ENCODE peak calls at places on chromosome 12, in eight cellular contexts. One of them, this sample, is unnamed.

GRCh38 chr12:132804426-132804861 is 24.2 kb downstream of the GOLGA3 start:
- DNase-seq in NB4: no peak
- DNase-seq in fibroblast of lung: no peak
- DNase-seq in uterus: no peak
- DNase-seq in adrenal gland: no peak
- DNase-seq in CD4-positive, alpha-beta T cell: no peak
- DNase-seq in A673: no peak
- DNase-seq in fibroblast of mammary gland: peak
- DNase-seq in this sample: no peak

GRCh38 chr12:127711108-127711507 is 555.9 kb upstream of the TMEM132C start:
- DNase-seq in fibroblast of lung: no peak
- DNase-seq in adrenal gland: no peak
- DNase-seq in A673: no peak
- DNase-seq in NB4: peak
- DNase-seq in fibroblast of mammary gland: no peak
- DNase-seq in CD4-positive, alpha-beta T cell: no peak
- DNase-seq in uterus: no peak
- DNase-seq in this sample: no peak

GRCh38 chr12:113298472-113298817 is 36.5 kb downstream of the SLC8B1 start:
- DNase-seq in fibroblast of lung: no peak
- DNase-seq in NB4: no peak
- DNase-seq in adrenal gland: no peak
- DNase-seq in CD4-positive, alpha-beta T cell: no peak
- DNase-seq in A673: no peak
- DNase-seq in uterus: no peak
- DNase-seq in fibroblast of mammary gland: no peak
- DNase-seq in this sample: no peak

GRCh38 chr12:107436376-107436775 is 249.2 kb upstream of the PWP1 start:
- DNase-seq in fibroblast of mammary gland: peak
- DNase-seq in uterus: no peak
- DNase-seq in NB4: no peak
- DNase-seq in fibroblast of lung: peak
- DNase-seq in A673: no peak
- DNase-seq in CD4-positive, alpha-beta T cell: no peak
- DNase-seq in adrenal gland: no peak
- DNase-seq in this sample: peak

GRCh38 chr12:120534203-120534702 is at the start of gene RNF10:
- DNase-seq in uterus: peak
- DNase-seq in NB4: peak
- DNase-seq in fibroblast of mammary gland: peak
- DNase-seq in A673: peak
- DNase-seq in CD4-positive, alpha-beta T cell: peak
- DNase-seq in adrenal gland: peak
- DNase-seq in fibroblast of lung: peak
- DNase-seq in this sample: peak

GRCh38 chr12:28161697-28162096 is 28.6 kb upstream of the CCDC91 start:
- DNase-seq in A673: no peak
- DNase-seq in fibroblast of mammary gland: no peak
- DNase-seq in uterus: no peak
- DNase-seq in CD4-positive, alpha-beta T cell: no peak
- DNase-seq in adrenal gland: no peak
- DNase-seq in NB4: no peak
- DNase-seq in fibroblast of lung: no peak
- DNase-seq in this sample: no peak

GRCh38 chr12:103538397-103538796 is 42.6 kb upstream of the C12orf42 start:
- DNase-seq in A673: no peak
- DNase-seq in uterus: no peak
- DNase-seq in adrenal gland: no peak
- DNase-seq in CD4-positive, alpha-beta T cell: no peak
- DNase-seq in fibroblast of mammary gland: peak
- DNase-seq in NB4: no peak
- DNase-seq in fibroblast of lung: no peak
- DNase-seq in this sample: no peak

GRCh38 chr12:29569392-29569791 is 71.9 kb upstream of the OVCH1 start:
- DNase-seq in A673: no peak
- DNase-seq in adrenal gland: no peak
- DNase-seq in fibroblast of mammary gland: no peak
- DNase-seq in CD4-positive, alpha-beta T cell: no peak
- DNase-seq in uterus: no peak
- DNase-seq in fibroblast of lung: peak
- DNase-seq in NB4: no peak
- DNase-seq in this sample: no peak

GRCh38 chr12:9634177-9634803 is 26.6 kb upstream of the KLRB1 start:
- DNase-seq in NB4: peak
- DNase-seq in A673: peak
- DNase-seq in fibroblast of mammary gland: peak
- DNase-seq in uterus: no peak
- DNase-seq in fibroblast of lung: peak
- DNase-seq in adrenal gland: peak
- DNase-seq in CD4-positive, alpha-beta T cell: peak
- DNase-seq in this sample: peak

GRCh38 chr12:95351745-95352144 is 122.2 kb upstream of the METAP2 start:
- DNase-seq in fibroblast of lung: no peak
- DNase-seq in adrenal gland: no peak
- DNase-seq in NB4: no peak
- DNase-seq in CD4-positive, alpha-beta T cell: no peak
- DNase-seq in A673: no peak
- DNase-seq in fibroblast of mammary gland: peak
- DNase-seq in uterus: no peak
- DNase-seq in this sample: peak

GRCh38 chr12:34350092-34351041 is 328.1 kb downstream of the ALG10 start:
- DNase-seq in uterus: no peak
- DNase-seq in fibroblast of mammary gland: no peak
- DNase-seq in fibroblast of lung: no peak
- DNase-seq in A673: no peak
- DNase-seq in CD4-positive, alpha-beta T cell: no peak
- DNase-seq in adrenal gland: no peak
- DNase-seq in NB4: no peak
- DNase-seq in this sample: no peak

GRCh38 chr12:33514893-33515292 is 75.3 kb upstream of the SYT10 start:
- DNase-seq in CD4-positive, alpha-beta T cell: no peak
- DNase-seq in fibroblast of lung: no peak
- DNase-seq in fibroblast of mammary gland: no peak
- DNase-seq in A673: no peak
- DNase-seq in adrenal gland: no peak
- DNase-seq in NB4: peak
- DNase-seq in uterus: no peak
- DNase-seq in this sample: no peak

GRCh38 chr12:80937391-80938238 is at the start of gene LIN7A:
- DNase-seq in fibroblast of lung: peak
- DNase-seq in fibroblast of mammary gland: peak
- DNase-seq in uterus: peak
- DNase-seq in adrenal gland: peak
- DNase-seq in NB4: peak
- DNase-seq in CD4-positive, alpha-beta T cell: no peak
- DNase-seq in A673: peak
- DNase-seq in this sample: peak

GRCh38 chr12:112121780-112122565 is 3.4 kb upstream of the TRAFD1 start:
- DNase-seq in CD4-positive, alpha-beta T cell: no peak
- DNase-seq in fibroblast of lung: peak
- DNase-seq in A673: peak
- DNase-seq in NB4: no peak
- DNase-seq in fibroblast of mammary gland: peak
- DNase-seq in adrenal gland: peak
- DNase-seq in uterus: peak
- DNase-seq in this sample: peak

GRCh38 chr12:89567691-89568239 is 41.9 kb upstream of the POC1B start:
- DNase-seq in fibroblast of lung: no peak
- DNase-seq in CD4-positive, alpha-beta T cell: no peak
- DNase-seq in A673: no peak
- DNase-seq in uterus: no peak
- DNase-seq in adrenal gland: no peak
- DNase-seq in fibroblast of mammary gland: no peak
- DNase-seq in NB4: no peak
- DNase-seq in this sample: no peak

GRCh38 chr12:20624718-20625117 is 70.4 kb upstream of the SLCO1C1 start:
- DNase-seq in CD4-positive, alpha-beta T cell: no peak
- DNase-seq in A673: peak
- DNase-seq in fibroblast of lung: peak
- DNase-seq in fibroblast of mammary gland: peak
- DNase-seq in NB4: no peak
- DNase-seq in uterus: no peak
- DNase-seq in adrenal gland: no peak
- DNase-seq in this sample: peak

GRCh38 chr12:46916796-46917419 is 91.1 kb upstream of the SLC38A4 start:
- DNase-seq in NB4: no peak
- DNase-seq in fibroblast of mammary gland: peak
- DNase-seq in A673: no peak
- DNase-seq in fibroblast of lung: peak
- DNase-seq in adrenal gland: no peak
- DNase-seq in uterus: no peak
- DNase-seq in CD4-positive, alpha-beta T cell: no peak
- DNase-seq in this sample: no peak
- TF ChIP-seq CTCF in NB4: no peak
- TF ChIP-seq CTCF in fibroblast of mammary gland: no peak
- TF ChIP-seq CTCF in A673: no peak
- TF ChIP-seq CTCF in fibroblast of lung: no peak
- TF ChIP-seq CTCF in adrenal gland: no peak
- TF ChIP-seq CTCF in uterus: no peak
- TF ChIP-seq CTCF in CD4-positive, alpha-beta T cell: no peak
- TF ChIP-seq CTCF in this sample: no peak

GRCh38 chr12:63098851-63099250 is 52.1 kb downstream of the AVPR1A start:
- DNase-seq in uterus: no peak
- DNase-seq in CD4-positive, alpha-beta T cell: no peak
- DNase-seq in adrenal gland: no peak
- DNase-seq in fibroblast of mammary gland: no peak
- DNase-seq in NB4: peak
- DNase-seq in fibroblast of lung: no peak
- DNase-seq in A673: no peak
- DNase-seq in this sample: no peak
- TF ChIP-seq CTCF in uterus: no peak
- TF ChIP-seq CTCF in CD4-positive, alpha-beta T cell: no peak
- TF ChIP-seq CTCF in adrenal gland: no peak
- TF ChIP-seq CTCF in fibroblast of mammary gland: no peak
- TF ChIP-seq CTCF in NB4: peak
- TF ChIP-seq CTCF in fibroblast of lung: no peak
- TF ChIP-seq CTCF in A673: peak
- TF ChIP-seq CTCF in this sample: no peak

GRCh38 chr12:11896530-11896929 is 174.2 kb upstream of the BCL2L14 start:
- DNase-seq in fibroblast of lung: no peak
- DNase-seq in uterus: no peak
- DNase-seq in adrenal gland: no peak
- DNase-seq in NB4: no peak
- DNase-seq in fibroblast of mammary gland: no peak
- DNase-seq in A673: no peak
- DNase-seq in CD4-positive, alpha-beta T cell: no peak
- DNase-seq in this sample: no peak

GRCh38 chr12:11893998-11894397 is 176.7 kb upstream of the BCL2L14 start:
- DNase-seq in A673: no peak
- DNase-seq in uterus: no peak
- DNase-seq in fibroblast of mammary gland: no peak
- DNase-seq in adrenal gland: no peak
- DNase-seq in NB4: no peak
- DNase-seq in fibroblast of lung: no peak
- DNase-seq in CD4-positive, alpha-beta T cell: no peak
- DNase-seq in this sample: no peak

GRCh38 chr12:11894890-11895289 is 175.8 kb upstream of the BCL2L14 start:
- DNase-seq in NB4: no peak
- DNase-seq in fibroblast of lung: no peak
- DNase-seq in adrenal gland: no peak
- DNase-seq in CD4-positive, alpha-beta T cell: no peak
- DNase-seq in A673: no peak
- DNase-seq in uterus: no peak
- DNase-seq in fibroblast of mammary gland: no peak
- DNase-seq in this sample: no peak

GRCh38 chr12:11897923-11898322 is 172.8 kb upstream of the BCL2L14 start:
- DNase-seq in CD4-positive, alpha-beta T cell: no peak
- DNase-seq in A673: no peak
- DNase-seq in uterus: no peak
- DNase-seq in adrenal gland: no peak
- DNase-seq in fibroblast of lung: no peak
- DNase-seq in fibroblast of mammary gland: no peak
- DNase-seq in NB4: no peak
- DNase-seq in this sample: no peak

DNA sequence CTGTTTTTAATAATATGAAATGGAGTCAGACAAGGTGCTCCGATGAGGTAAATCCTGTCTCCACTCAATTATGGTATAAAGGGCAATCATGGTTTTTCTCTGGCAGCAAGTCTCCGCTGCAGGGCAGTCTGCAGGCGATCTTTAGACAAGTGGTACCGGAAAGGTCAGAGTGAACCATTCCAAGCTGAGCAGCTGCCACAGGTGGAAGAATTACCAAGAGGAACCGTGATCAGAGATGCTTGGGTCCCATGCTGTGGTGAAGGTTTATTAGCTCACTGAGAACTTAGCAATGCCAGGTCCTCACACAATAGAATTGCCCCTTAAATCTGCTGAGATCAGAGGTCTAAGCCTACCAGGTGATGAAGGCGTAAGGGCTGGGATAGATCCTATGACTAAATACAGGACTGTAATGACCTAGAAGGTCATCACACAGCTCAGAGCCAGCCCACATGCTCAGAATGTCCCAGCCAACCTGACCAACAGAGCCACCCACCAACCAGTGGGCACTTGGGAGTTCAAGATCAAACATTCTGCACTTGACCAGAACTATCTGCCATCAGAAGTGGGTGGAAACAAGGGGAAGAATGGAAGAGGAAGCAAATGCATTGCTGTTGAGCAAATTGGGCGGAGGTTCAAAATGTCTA is 175.2 kb upstream of the BCL2L14 start:
- DNase-seq in NB4: peak
- DNase-seq in fibroblast of mammary gland: no peak
- DNase-seq in fibroblast of lung: no peak
- DNase-seq in A673: no peak
- DNase-seq in uterus: no peak
- DNase-seq in adrenal gland: no peak
- DNase-seq in CD4-positive, alpha-beta T cell: no peak
- DNase-seq in this sample: no peak
- TF ChIP-seq CTCF in NB4: no peak
- TF ChIP-seq CTCF in fibroblast of mammary gland: no peak
- TF ChIP-seq CTCF in fibroblast of lung: no peak
- TF ChIP-seq CTCF in A673: no peak
- TF ChIP-seq CTCF in uterus: no peak
- TF ChIP-seq CTCF in adrenal gland: no peak
- TF ChIP-seq CTCF in CD4-positive, alpha-beta T cell: no peak
- TF ChIP-seq CTCF in this sample: no peak

GRCh38 chr12:2283910-2284309 is 231.1 kb downstream of the CACNA1C start:
- DNase-seq in fibroblast of mammary gland: peak
- DNase-seq in NB4: peak
- DNase-seq in fibroblast of lung: peak
- DNase-seq in A673: peak
- DNase-seq in CD4-positive, alpha-beta T cell: no peak
- DNase-seq in uterus: no peak
- DNase-seq in adrenal gland: peak
- DNase-seq in this sample: peak

GRCh38 chr12:2283480-2283879 is 230.7 kb downstream of the CACNA1C start:
- DNase-seq in NB4: no peak
- DNase-seq in A673: no peak
- DNase-seq in CD4-positive, alpha-beta T cell: no peak
- DNase-seq in uterus: no peak
- DNase-seq in fibroblast of lung: no peak
- DNase-seq in fibroblast of mammary gland: no peak
- DNase-seq in adrenal gland: no peak
- DNase-seq in this sample: no peak

GRCh38 chr12:2284321-2284813 is 231.6 kb downstream of the CACNA1C start:
- DNase-seq in fibroblast of mammary gland: peak
- DNase-seq in uterus: no peak
- DNase-seq in CD4-positive, alpha-beta T cell: no peak
- DNase-seq in fibroblast of lung: peak
- DNase-seq in adrenal gland: peak
- DNase-seq in A673: peak
- DNase-seq in NB4: peak
- DNase-seq in this sample: peak

GRCh38 chr12:2281446-2281845 is 228.7 kb downstream of the CACNA1C start:
- DNase-seq in fibroblast of lung: no peak
- DNase-seq in adrenal gland: no peak
- DNase-seq in fibroblast of mammary gland: no peak
- DNase-seq in uterus: no peak
- DNase-seq in CD4-positive, alpha-beta T cell: no peak
- DNase-seq in A673: no peak
- DNase-seq in NB4: no peak
- DNase-seq in this sample: no peak

GRCh38 chr12:2282321-2282720 is 229.5 kb downstream of the CACNA1C start:
- DNase-seq in adrenal gland: peak
- DNase-seq in CD4-positive, alpha-beta T cell: no peak
- DNase-seq in fibroblast of mammary gland: peak
- DNase-seq in A673: no peak
- DNase-seq in fibroblast of lung: peak
- DNase-seq in uterus: no peak
- DNase-seq in NB4: no peak
- DNase-seq in this sample: no peak
- TF ChIP-seq CTCF in adrenal gland: no peak
- TF ChIP-seq CTCF in CD4-positive, alpha-beta T cell: no peak
- TF ChIP-seq CTCF in fibroblast of mammary gland: peak
- TF ChIP-seq CTCF in A673: peak
- TF ChIP-seq CTCF in fibroblast of lung: peak
- TF ChIP-seq CTCF in uterus: no peak
- TF ChIP-seq CTCF in NB4: no peak
- TF ChIP-seq CTCF in this sample: peak